ENCODE peak calls at places on chromosomes 12 and 14, in nine cellular contexts. L is posterior cingulate gyrus; A is H7; P is thoracic aorta; G is nucleus accumbens; V is stimulated activated CD4-positive, alpha-beta T cell treated with anti-CD3 and anti-CD28 coated beads, Interleukin-1b, Interleukin-23, amount 100 ng/mL, for 48 hours; C is effector CD4-positive, alpha-beta T cell; K is nephron progenitor cell; X is GDM1. U is an unnamed sample.

GRCh38 chr14:65003394-65003793 is 16.7 kb downstream of the FNTB start:
- DNase-seq in G (no peak), V (no peak), P (no peak), X (no peak), A (no peak), K (no peak), C (no peak), L (no peak), U (no peak)

GRCh38 chr12:10363922-10364838 is 25.7 kb downstream of the KLRK1 start:
- DNase-seq in C (no peak), X (peak; percentile 3), A (no peak), K (no peak), G (peak; percentile 75), P (no peak), V (no peak), L (peak; percentile 83), U (peak; percentile 49)

GRCh38 chr12:89968151-89968699 is 259.6 kb upstream of the ATP2B1 start:
- DNase-seq in X (no peak), K (no peak), G (no peak), P (no peak), A (no peak), V (no peak), C (no peak), L (no peak), U (no peak)

GRCh38 chr14:105019861-105020814 is 745 bp downstream of the CDCA4 start:
- DNase-seq in L (peak; percentile 77), C (peak; percentile 59), A (peak; percentile 78), P (no peak), K (peak; percentile 70), V (peak; percentile 59), X (no peak), G (no peak), U (no peak)

GRCh38 chr12:40697566-40698257 is 5.5 kb downstream of the CNTN1 start:
- DNase-seq in C (no peak), L (no peak), X (no peak), K (no peak), P (no peak), V (no peak), A (no peak), G (no peak), U (no peak)

GRCh38 chr14:51701956-51702355 is 50.2 kb downstream of the FRMD6 start:
- DNase-seq in G (no peak), L (no peak), V (no peak), P (no peak), A (no peak), C (no peak), X (no peak), K (no peak), U (no peak)

GRCh38 chr12:15530361-15530760 is 208.1 kb downstream of the PTPRO start:
- DNase-seq in A (no peak), C (no peak), G (no peak), L (no peak), V (no peak), K (no peak), P (no peak), X (no peak), U (no peak)

GRCh38 chr12:57151741-57152407 is 4.5 kb upstream of the LRP1-AS start:
- DNase-seq in G (no peak), K (no peak), C (no peak), V (no peak), A (peak; percentile 76), X (no peak), L (peak; percentile 89), P (no peak), U (peak; percentile 51)

GRCh38 chr12:110135012-110135411 is 10.9 kb downstream of the IFT81 start:
- DNase-seq in X (no peak), A (no peak), V (no peak), C (no peak), G (no peak), P (no peak), K (no peak), L (no peak), U (no peak)

GRCh38 chr14:49497725-49498348 is 88.3 kb downstream of the RPS29 start:
- DNase-seq in V (no peak), C (no peak), G (no peak), L (no peak), X (peak; percentile 40), A (peak; percentile 46), P (no peak), K (peak; percentile 30), U (no peak)

GRCh38 chr14:67942311-67942710 is 122.7 kb downstream of the RAD51B start:
- DNase-seq in C (no peak), L (no peak), V (no peak), K (no peak), G (no peak), X (no peak), A (no peak), P (no peak), U (no peak)

GRCh38 chr14:38761033-38761432 is 342.0 kb downstream of the SEC23A start:
- DNase-seq in G (no peak), C (no peak), P (no peak), X (no peak), V (no peak), L (no peak), A (no peak), K (no peak), U (no peak)

GRCh38 chr12:47980172-47980571 is 16.8 kb downstream of the TMEM106C start:
- DNase-seq in X (no peak), G (no peak), A (no peak), P (no peak), C (no peak), L (peak; percentile 91), V (no peak), K (no peak), U (no peak)

GRCh38 chr12:104190151-104190550 is 25.4 kb upstream of the TXNRD1 start:
- DNase-seq in L (no peak), P (no peak), C (no peak), A (no peak), X (no peak), G (no peak), K (no peak), V (no peak), U (no peak)